ENCODE peak calls at places on chromosomes 13 and 19, in four cellular contexts. F is fibroblast of lung, N is body of pancreas, U is HAP-1. R is an unnamed sample.

GRCh38 chr13:58298556-58299135 is 667.1 kb downstream of the PCDH17 start:
- DNase-seq in F (no peak), N (no peak), U (no peak), R (no peak)

GRCh38 chr19:31534786-31535185 is 185.6 kb upstream of the TSHZ3 start:
- DNase-seq in F (no peak), N (no peak), U (no peak), R (no peak)

GRCh38 chr19:48341006-48341405 is 15.7 kb downstream of the EMP3 start:
- DNase-seq in F (peak), N (no peak), U (no peak), R (no peak)

GRCh38 chr13:27120811-27121210 is 50.8 kb downstream of the USP12 start:
- DNase-seq in F (peak), N (no peak), U (no peak), R (peak)

GRCh38 chr13:40170091-40170490 is 496.4 kb downstream of the FOXO1 start:
- DNase-seq in F (no peak), N (no peak), U (no peak), R (no peak)

GRCh38 chr13:36850790-36851438 is 31.9 kb downstream of the RFXAP start:
- DNase-seq in F (no peak), N (no peak), U (peak), R (no peak)

GRCh38 chr19:35396240-35396885 is 25.5 kb downstream of the GPR42 start:
- DNase-seq in F (no peak), N (no peak), U (no peak), R (no peak)

GRCh38 chr19:38711726-38712153 is 32.5 kb downstream of the CAPN12 start:
- DNase-seq in F (peak), N (peak), U (no peak), R (peak)

GRCh38 chr13:74528751-74529513 is 394.7 kb upstream of the KLF12 start:
- DNase-seq in F (no peak), N (no peak), U (peak), R (no peak)

GRCh38 chr19:52191951-52192350 is 2.1 kb downstream of the PPP2R1A start:
- DNase-seq in F (no peak), N (no peak), U (peak), R (no peak)

GRCh38 chr19:41328157-41328817 is 18.3 kb downstream of the CCDC97 start:
- DNase-seq in F (peak), N (peak), U (no peak), R (no peak)

GRCh38 chr19:41327076-41327475 is 17.1 kb downstream of the CCDC97 start:
- DNase-seq in F (peak), N (no peak), U (no peak), R (no peak)

GRCh38 chr19:41330476-41330875 is 20.5 kb downstream of the CCDC97 start:
- DNase-seq in F (no peak), N (no peak), U (no peak), R (no peak)

GRCh38 chr19:41327499-41328156 is 17.7 kb downstream of the CCDC97 start:
- DNase-seq in F (peak), N (peak), U (no peak), R (no peak)

DNA sequence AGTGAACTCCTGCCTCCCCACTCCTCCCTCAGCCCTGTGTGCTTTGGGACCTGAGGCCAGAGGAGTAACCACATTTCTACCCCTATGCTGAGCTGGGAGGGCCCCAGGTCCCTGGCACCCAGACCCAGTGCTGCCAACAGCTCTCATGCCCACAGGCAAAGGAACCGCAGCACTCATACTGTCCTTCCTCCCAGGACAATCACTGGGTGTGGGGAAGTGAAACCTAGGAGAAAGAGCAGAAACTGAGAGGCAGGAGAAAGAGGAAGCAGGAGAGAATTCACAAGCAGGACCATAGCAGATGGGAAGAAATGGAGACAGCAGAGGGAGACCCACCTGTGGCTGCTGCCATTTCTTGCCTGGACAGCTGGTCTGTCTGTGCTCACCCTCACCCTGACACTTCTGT is 18.8 kb downstream of the CCDC97 start:
- DNase-seq in F (no peak), N (peak), U (no peak), R (no peak)
- H3K4me3 ChIP-seq in F (no peak), N (no peak), U (no peak), R (no peak)

DNA sequence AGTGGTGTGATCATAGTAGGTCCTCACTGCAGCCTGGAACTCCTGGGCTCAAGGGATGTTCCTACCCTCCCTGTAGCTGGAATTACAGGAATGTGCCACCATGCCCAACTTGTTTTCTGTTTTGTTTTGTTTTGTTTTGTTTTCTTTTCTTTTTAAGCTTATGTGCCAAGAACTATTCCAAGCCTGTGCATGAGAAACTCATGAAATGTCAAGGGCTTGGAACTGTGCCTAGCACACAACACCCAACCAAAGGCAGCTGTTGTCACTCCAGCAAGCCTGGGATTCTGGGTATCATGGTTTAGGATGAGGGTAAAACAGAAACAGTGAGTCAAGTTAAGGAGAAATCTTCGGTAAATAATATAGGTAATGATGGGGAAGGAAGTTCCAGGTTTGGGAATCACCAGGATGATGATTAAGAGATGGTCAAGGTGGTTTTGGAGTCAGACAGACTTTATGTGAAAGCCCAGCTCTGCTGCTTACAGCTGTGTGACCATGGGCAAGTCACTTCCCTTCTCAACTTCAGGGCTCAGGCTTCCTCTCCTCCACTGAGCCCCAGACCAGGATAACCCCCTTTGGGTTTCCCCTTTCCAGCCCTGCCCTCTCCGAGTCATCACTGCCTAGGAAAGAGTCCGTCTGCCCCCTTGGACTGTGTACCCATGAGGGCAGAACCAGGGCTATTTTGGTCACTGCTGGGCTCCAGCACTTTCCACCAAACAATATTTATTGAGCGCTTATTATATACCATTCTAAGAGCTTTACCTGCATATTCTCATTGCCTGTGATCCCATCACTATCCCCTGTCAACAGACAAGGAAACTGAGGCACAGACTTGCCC is 5.0 kb downstream of the PVR start:
- DNase-seq in F (peak), N (no peak), U (no peak), R (peak)
- H3K4me3 ChIP-seq in F (no peak), N (no peak), U (no peak), R (no peak)

DNA sequence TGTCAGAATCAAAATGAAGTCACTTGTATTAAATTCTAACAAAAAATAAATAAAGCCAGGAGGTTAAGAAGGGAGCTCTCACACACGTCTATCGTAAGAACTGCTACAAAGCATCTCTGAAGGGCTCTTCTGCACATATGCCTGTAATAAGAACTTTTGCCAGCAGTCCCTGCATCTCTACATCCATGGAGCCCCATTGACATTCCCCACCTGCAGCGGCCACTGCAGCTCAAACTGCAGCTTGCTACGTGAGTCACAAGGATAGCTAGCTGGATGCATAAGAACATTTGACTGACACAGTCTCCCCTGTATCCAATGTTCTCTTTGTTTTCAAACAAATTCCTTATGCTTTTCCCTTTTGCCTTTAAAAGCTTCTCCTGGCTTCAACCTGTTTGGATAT is 68.3 kb downstream of the DNAJC3 start:
- DNase-seq in F (peak), N (no peak), U (no peak), R (no peak)
- H3K4me3 ChIP-seq in F (no peak), N (no peak), U (no peak), R (no peak)

GRCh38 chr13:48817166-48817802 is 158.4 kb upstream of the FNDC3A start:
- DNase-seq in F (no peak), N (no peak), U (no peak), R (no peak)
- H3K4me3 ChIP-seq in F (no peak), N (no peak), U (no peak), R (no peak)

GRCh38 chr13:105863300-105863699 is 672.2 kb downstream of the EFNB2 start:
- DNase-seq in F (no peak), N (no peak), U (no peak), R (no peak)
- H3K4me3 ChIP-seq in F (no peak), N (no peak), U (no peak), R (no peak)